ENCODE peak calls at places on chromosomes 3 and 15, in ten cellular contexts. T is thoracic aorta; U is stomach; M is fibroblast of pulmonary artery; E is progenitor cell of endocrine pancreas; D is fibroblast of lung; Z is CD4-positive, alpha-beta T cell; I is body of pancreas; G is upper lobe of right lung; B is cardiac fibroblast. J is an unnamed sample.

GRCh38 chr3:23726811-23727548 is 78.8 kb upstream of the UBE2E1 start:
- DNase-seq in Z (no peak), M (no peak), I (no peak), B (no peak), E (no peak), T (no peak), U (no peak), G (no peak), D (no peak), J (no peak)

GRCh38 chr15:101043911-101044624 is 124.9 kb downstream of the LRRK1 start:
- DNase-seq in D (no peak), U (peak), B (no peak), T (no peak), I (no peak), M (no peak), E (no peak), G (no peak), Z (no peak), J (no peak)

GRCh38 chr3:63807901-63808589 is 11.1 kb upstream of the C3orf49 start:
- DNase-seq in I (no peak), G (no peak), T (no peak), D (no peak), Z (no peak), U (no peak), M (peak), E (no peak), B (no peak), J (no peak)

GRCh38 chr15:65651831-65652749 is 30.4 kb downstream of the SLC24A1 start:
- DNase-seq in T (no peak), D (no peak), E (no peak), G (no peak), Z (no peak), B (no peak), I (no peak), U (no peak), M (no peak), J (no peak)

GRCh38 chr3:60107275-60107674 is 1057.5 kb upstream of the CFAP20DC start:
- DNase-seq in U (no peak), T (no peak), I (no peak), M (no peak), E (no peak), G (no peak), D (no peak), B (no peak), Z (no peak), J (no peak)

GRCh38 chr15:70111203-70112017 is 13.7 kb upstream of the TLE3 start:
- DNase-seq in D (peak), E (peak), Z (no peak), U (peak), B (peak), I (peak), M (peak), T (no peak), G (no peak), J (peak)

GRCh38 chr3:99751649-99752048 is 66.0 kb upstream of the CMSS1 start:
- DNase-seq in Z (no peak), U (no peak), G (no peak), E (no peak), T (no peak), B (peak), M (peak), I (no peak), D (peak), J (no peak)

GRCh38 chr15:74400915-74401757 is 32.6 kb downstream of the SEMA7A start:
- DNase-seq in U (no peak), Z (no peak), T (no peak), I (no peak), E (no peak), B (no peak), M (no peak), D (peak), G (no peak), J (no peak)

GRCh38 chr3:172277151-172277652 is 171.1 kb downstream of the GHSR start:
- DNase-seq in I (no peak), U (no peak), Z (no peak), M (no peak), G (no peak), T (no peak), B (no peak), E (no peak), D (no peak), J (no peak)

GRCh38 chr3:142888099-142888483 is 792 bp downstream of the PCOLCE2 start:
- DNase-seq in G (no peak), U (no peak), E (no peak), I (peak), B (peak), M (peak), T (no peak), Z (no peak), D (no peak), J (peak)

GRCh38 chr3:197460639-197461038 is 95.1 kb downstream of the BDH1 start:
- DNase-seq in G (peak), M (no peak), E (no peak), T (no peak), I (no peak), U (no peak), B (no peak), D (no peak), Z (no peak), J (no peak)

GRCh38 chr3:53169045-53169831 is 8.2 kb downstream of the PRKCD start:
- DNase-seq in G (peak), B (no peak), M (no peak), I (no peak), E (no peak), U (no peak), T (no peak), D (no peak), Z (no peak), J (no peak)
- TF ChIP-seq CTCF in G (no peak), B (no peak), M (no peak), I (no peak), E (no peak), U (no peak), T (no peak), D (no peak), Z (no peak), J (no peak)

DNA sequence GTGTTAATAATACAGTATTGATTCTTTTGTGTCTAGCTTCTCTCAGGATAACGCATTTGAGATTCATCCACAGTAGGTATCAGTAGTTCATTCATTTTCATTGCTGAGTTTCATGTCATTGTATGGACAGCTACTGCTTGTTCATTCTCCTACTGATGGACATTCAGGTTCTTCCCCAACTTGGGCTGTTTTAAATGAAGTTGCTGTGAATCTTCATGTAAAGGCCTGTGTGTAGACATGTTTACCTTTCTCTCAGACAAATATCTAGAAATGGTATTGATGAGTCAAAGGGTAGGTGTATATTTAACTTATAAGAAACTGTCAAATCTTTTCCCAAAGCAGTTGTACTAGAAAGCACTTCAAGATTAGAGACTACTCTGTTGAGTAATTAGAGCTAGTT is 26.7 kb downstream of the MCF2L2 start:
- DNase-seq in I (no peak), U (no peak), M (no peak), T (no peak), G (no peak), Z (no peak), E (no peak), B (no peak), D (no peak), J (no peak)
- TF ChIP-seq CTCF in I (no peak), U (no peak), M (no peak), T (no peak), G (no peak), Z (no peak), E (no peak), B (no peak), D (no peak), J (no peak)

GRCh38 chr3:57160731-57161086 is 4.4 kb downstream of the IL17RD start:
- DNase-seq in T (no peak), Z (no peak), G (no peak), M (no peak), D (no peak), U (no peak), E (no peak), I (no peak), B (no peak), J (no peak)

GRCh38 chr3:57160046-57160730 is 5.0 kb downstream of the IL17RD start:
- DNase-seq in B (peak), E (no peak), D (no peak), Z (no peak), G (no peak), M (peak), I (no peak), T (no peak), U (no peak), J (no peak)

GRCh38 chr3:57157666-57158065 is 7.5 kb downstream of the IL17RD start:
- DNase-seq in M (peak), D (peak), U (no peak), B (peak), T (no peak), Z (no peak), I (no peak), G (no peak), E (no peak), J (no peak)

GRCh38 chr3:57158316-57158715 is 6.8 kb downstream of the IL17RD start:
- DNase-seq in U (no peak), B (no peak), G (no peak), I (no peak), M (no peak), D (no peak), T (no peak), Z (no peak), E (no peak), J (no peak)

DNA sequence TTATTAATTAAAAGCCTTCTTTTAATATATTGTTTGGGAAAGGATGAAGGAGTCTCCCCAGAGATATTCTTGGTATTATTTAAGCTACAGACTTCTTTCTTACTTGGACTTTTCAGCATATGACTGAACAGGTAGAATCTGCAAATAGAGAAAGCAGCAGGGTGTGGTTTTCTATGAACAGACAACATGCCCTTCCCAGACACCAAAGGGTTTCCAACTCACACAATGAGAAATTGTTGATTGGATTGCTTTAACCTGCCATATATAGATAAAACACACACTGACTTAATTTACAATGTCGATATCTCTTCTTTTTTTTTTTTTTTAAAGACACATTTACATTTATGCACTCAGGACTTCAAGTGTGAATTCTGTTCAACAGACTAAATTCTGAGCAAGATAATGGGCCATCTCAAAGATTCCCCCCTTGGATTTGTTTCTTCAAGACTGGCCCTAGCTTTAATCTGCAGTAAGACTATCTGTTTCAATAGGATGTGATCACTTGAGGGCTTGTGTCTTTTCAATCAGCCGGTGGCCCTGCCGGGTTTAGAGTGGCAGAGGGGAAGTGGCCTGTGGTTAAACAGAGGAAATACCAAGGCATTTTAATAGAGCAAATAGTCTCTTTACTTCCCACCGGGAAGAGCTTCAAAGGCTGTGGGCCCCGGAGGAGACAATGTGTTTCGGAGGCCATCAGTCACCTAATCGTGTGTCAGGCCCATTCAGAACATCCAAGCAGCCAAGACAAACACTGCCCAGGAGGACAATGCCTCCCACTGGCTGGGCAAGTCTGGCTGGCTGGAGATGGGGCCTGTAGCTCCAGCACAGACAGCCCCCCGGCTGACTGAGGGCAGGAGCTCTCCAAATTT is 6.1 kb downstream of the IL17RD start:
- DNase-seq in G (no peak), U (no peak), Z (no peak), D (peak), E (no peak), I (no peak), B (no peak), T (no peak), M (no peak), J (no peak)
- TF ChIP-seq CTCF in G (no peak), U (no peak), Z (no peak), D (no peak), E (no peak), I (no peak), B (no peak), T (no peak), M (no peak), J (no peak)

DNA sequence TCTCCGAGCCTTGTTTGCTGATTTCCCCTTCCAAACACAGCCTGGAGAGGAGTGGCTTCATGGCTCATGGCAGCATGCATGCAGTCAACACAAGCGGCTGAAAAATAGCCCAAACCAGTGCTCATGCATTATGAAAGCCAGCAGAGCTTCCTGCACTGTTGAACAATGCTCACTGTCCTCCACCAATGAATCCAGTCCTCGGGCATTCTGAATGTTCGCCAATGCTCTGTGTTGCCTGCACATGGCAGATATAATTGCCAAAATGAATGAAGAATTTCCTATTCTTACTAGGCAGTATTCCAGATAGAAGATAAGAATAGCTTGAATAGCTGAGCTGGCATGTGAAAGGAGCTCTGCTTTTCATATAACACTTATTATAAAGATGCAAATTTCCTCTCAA is 252.7 kb downstream of the ROBO1 start:
- DNase-seq in B (peak), Z (no peak), G (no peak), I (no peak), T (no peak), U (no peak), E (no peak), D (peak), M (peak), J (no peak)
- TF ChIP-seq CTCF in B (no peak), Z (no peak), G (no peak), I (no peak), T (no peak), U (no peak), E (no peak), D (no peak), M (no peak), J (no peak)